ENCODE peak calls at places on chromosomes 12 and 14, in five cellular contexts. P is GM23338, C is HCT116, V is breast epithelium, O is HepG2. J is an unnamed sample.
A peak's percentile ranks its signal among the peaks of the same experiment; 100 is the strongest.

GRCh38 chr12:123761841-123762714 is at the start of gene DNAH10:
- DNase-seq in O (peak; percentile 39), V (no peak), C (no peak), P (peak; percentile 88), J (peak; percentile 87)

GRCh38 chr14:91614187-91614586 is 104.1 kb upstream of the PPP4R3A start:
- DNase-seq in O (no peak), C (no peak), V (no peak), P (no peak), J (no peak)

GRCh38 chr14:60700598-60700997 is 23.6 kb downstream of the SIX4 start:
- DNase-seq in P (no peak), O (no peak), V (no peak), C (no peak), J (no peak)

GRCh38 chr12:17975763-17976162 is 114.2 kb downstream of the RERGL start:
- DNase-seq in C (no peak), V (no peak), O (no peak), P (no peak), J (no peak)

GRCh38 chr12:69908208-69908607 is 83.2 kb downstream of the MYRFL start:
- DNase-seq in C (no peak), P (no peak), V (no peak), O (no peak), J (no peak)

GRCh38 chr12:75600146-75600545 is 88.7 kb upstream of the KRR1 start:
- DNase-seq in V (no peak), C (no peak), P (no peak), O (no peak), J (no peak)

GRCh38 chr12:100234591-100235304 is 32.1 kb downstream of the DEPDC4 start:
- DNase-seq in P (peak; percentile 74), V (no peak), O (peak; percentile 44), C (peak; percentile 29), J (no peak)

GRCh38 chr12:14774074-14774943 is 29.0 kb downstream of the WBP11 start:
- DNase-seq in V (peak; percentile 98), C (peak; percentile 74), P (peak; percentile 99), O (peak; percentile 88), J (peak; percentile 93)

GRCh38 chr12:132436791-132437251 is 53.1 kb upstream of the FBRSL1 start:
- DNase-seq in V (no peak), P (no peak), C (no peak), O (no peak), J (peak; percentile 48)

GRCh38 chr14:69056389-69056788 is 77.3 kb upstream of the ACTN1 start:
- DNase-seq in V (no peak), O (no peak), P (peak; percentile 82), C (peak; percentile 6), J (no peak)

GRCh38 chr12:71162832-71163711 is 5.3 kb upstream of the TSPAN8 start:
- DNase-seq in O (peak; percentile 99), V (no peak), C (no peak), P (no peak), J (no peak)

GRCh38 chr12:2963760-2964292 is 4.6 kb downstream of the TEAD4 start:
- DNase-seq in C (no peak), O (peak; percentile 78), P (peak; percentile 81), V (no peak), J (peak; percentile 40)

GRCh38 chr14:90405755-90406154 is 8.9 kb downstream of the CALM1 start:
- DNase-seq in V (no peak), P (no peak), C (no peak), O (no peak), J (no peak)

GRCh38 chr14:77044776-77045569 is 16.5 kb upstream of the IRF2BPL start:
- DNase-seq in V (no peak), O (peak; percentile 74), C (no peak), P (peak; percentile 54), J (no peak)

GRCh38 chr12:26935636-26936378 is 2.0 kb downstream of the INTS13 start:
- DNase-seq in P (no peak), C (no peak), V (no peak), O (no peak), J (no peak)

GRCh38 chr12:8887285-8887715 is 27.0 kb upstream of the PHC1 start:
- DNase-seq in O (no peak), V (no peak), C (no peak), P (no peak), J (no peak)

GRCh38 chr12:31868980-31869379 is 90.2 kb upstream of the RESF1 start:
- DNase-seq in O (no peak), V (no peak), P (no peak), C (no peak), J (peak; percentile 23)

GRCh38 chr14:106318700-106319099 is 792.3 kb downstream of the TMEM121 start:
- DNase-seq in C (no peak), P (no peak), O (no peak), V (no peak), J (peak; percentile 79)

GRCh38 chr12:131736807-131737484 is 26.1 kb downstream of the SFSWAP start:
- DNase-seq in C (peak; percentile 95), V (no peak), O (no peak), P (peak; percentile 40), J (peak; percentile 76)

GRCh38 chr12:12486661-12487240 is 75.9 kb downstream of the DUSP16 start:
- DNase-seq in C (no peak), P (no peak), V (no peak), O (peak; percentile 39), J (no peak)

GRCh38 chr12:27474344-27474743 is 27.8 kb downstream of the SMCO2 start:
- DNase-seq in C (no peak), V (no peak), O (no peak), P (no peak), J (no peak)

GRCh38 chr14:69815556-69815955 is 18.5 kb upstream of the SLC10A1 start:
- DNase-seq in C (no peak), O (no peak), V (no peak), P (no peak), J (no peak)

GRCh38 chr12:101823891-101824290 is 6.9 kb downstream of the GNPTAB start:
- DNase-seq in C (peak; percentile 33), O (peak; percentile 21), V (peak; percentile 34), P (peak; percentile 87), J (peak; percentile 78)

DNA sequence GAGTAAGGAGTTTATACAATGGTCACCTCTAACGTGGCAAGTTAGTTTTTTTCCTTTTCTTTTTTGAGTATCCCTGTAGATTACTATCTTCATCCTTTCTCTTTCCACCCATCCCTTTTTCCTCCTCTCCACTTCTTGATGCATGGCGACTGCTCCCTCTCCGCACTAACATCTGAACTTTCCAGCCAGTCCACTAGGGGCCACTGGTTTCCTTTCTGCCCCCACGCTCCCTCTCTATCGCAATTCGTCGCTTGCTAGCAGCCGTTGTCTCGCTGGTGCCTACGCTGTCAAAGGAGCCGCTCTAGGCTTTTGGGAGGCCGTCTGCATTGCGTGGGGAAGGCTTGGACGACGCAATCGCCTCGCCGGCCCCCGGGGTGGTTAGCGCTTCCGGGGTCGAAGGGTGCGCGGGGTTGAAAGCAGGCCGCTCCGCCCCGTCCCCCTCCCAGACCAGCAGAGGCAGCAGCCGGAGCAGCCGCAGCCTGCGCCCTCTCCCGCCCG is at the start of gene PCBP2:
- DNase-seq in P (peak; percentile 99), O (peak; percentile 98), C (peak; percentile 99), V (peak; percentile 98), J (peak; percentile 99)
- TF ChIP-seq POLR2AphosphoS5 in P (peak; percentile 55), O (peak; percentile 67), C (peak; percentile 65), V (peak; percentile 92), J (peak; percentile 95)

DNA sequence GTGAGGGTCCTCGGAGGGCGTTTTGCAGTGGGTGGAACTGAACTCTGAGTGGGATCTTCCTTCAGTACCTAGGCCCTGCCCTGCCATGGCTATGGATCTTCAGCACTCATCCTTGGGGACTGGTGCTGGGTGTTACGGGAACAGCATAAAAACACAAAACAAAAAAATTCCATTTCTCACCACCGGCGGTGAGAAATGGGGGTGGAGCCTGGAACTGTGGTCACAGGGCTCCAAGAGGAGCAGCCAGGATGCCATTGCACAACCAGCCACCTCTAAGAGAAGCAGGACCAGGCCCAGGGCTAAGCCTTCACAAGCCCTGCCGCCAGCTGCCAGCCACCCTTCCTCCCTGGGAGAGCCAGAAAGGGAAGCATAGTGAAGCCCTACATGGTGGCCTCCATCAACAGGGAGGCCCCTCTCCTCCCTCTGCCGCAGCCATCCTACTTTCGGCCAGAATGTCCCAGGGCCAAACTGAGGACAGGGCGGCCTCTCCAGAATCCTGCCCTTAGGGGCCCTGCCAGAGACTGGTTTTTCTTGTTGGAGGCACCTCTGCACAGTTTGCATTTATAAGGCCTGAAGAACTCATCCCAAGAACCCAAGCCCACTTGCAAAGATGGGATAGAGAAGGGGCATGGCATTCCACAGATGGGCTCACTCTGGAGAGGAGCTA is 76.5 kb downstream of the VCPKMT start:
- DNase-seq in P (no peak), V (peak; percentile 84), C (no peak), O (peak; percentile 39), J (no peak)
- H3K4me1 ChIP-seq in P (no peaks in the 10 kb centered on the region), V (peaks cover 10% of the 10 kb centered on the region), C (peaks cover 23% of the 10 kb centered on the region), O (peaks cover 51% of the 10 kb centered on the region), J (peaks cover 20% of the 10 kb centered on the region)

DNA sequence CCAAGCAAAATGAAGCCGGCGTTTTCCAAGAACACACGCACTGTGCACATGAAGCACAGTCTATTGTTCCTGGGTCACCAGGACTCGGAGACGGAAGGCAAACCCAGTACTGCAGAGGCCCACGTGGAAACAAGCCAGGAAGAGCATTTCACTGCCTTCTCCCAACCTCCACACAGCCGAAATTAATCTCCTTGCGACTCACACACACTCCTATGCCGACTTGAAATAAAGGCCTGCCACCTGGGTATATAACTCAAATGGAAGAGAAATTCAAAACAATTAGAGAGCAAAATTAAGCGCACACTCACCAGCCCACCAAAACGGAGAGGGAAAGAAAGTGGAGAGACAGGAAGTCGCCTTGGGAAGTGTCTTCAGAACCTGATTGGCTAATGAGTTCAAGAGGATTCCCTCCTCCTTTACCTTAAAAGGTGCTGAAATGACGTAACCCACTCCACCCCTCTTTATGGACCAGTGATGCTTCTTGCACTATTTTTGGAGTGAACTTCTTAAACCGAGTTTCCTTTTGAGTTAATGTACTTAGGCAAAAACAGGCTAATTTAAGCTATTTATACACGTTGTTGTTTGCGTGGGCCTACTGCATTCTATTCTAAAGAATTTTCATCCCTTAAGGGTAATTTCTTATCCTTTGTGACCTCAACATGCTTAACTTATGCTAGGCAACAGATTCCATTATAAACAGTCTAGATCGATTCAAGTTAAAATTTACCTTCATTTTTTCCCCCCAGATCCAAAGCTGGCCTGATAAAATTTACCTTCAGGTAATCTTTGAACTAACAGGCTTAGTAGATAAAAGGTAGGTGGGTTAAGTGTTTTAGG is at the start of gene CCNB1IP1:
- DNase-seq in C (peak; percentile 91), O (peak; percentile 94), P (peak; percentile 97), V (peak; percentile 68), J (peak; percentile 69)
- TF ChIP-seq POLR2AphosphoS5 in C (peak; percentile 77), O (peak; percentile 98), P (peak; percentile 76), V (peak; percentile 81), J (peak; percentile 69)

GRCh38 chr14:35302211-35302528 is 10.0 kb downstream of the PSMA6 start:
- DNase-seq in V (no peak), O (no peak), C (no peak), P (no peak), J (no peak)

GRCh38 chr14:35297677-35298076 is 5.5 kb downstream of the PSMA6 start:
- DNase-seq in P (no peak), C (no peak), V (no peak), O (no peak), J (no peak)

GRCh38 chr14:35301334-35302210 is 9.4 kb downstream of the PSMA6 start:
- DNase-seq in P (no peak), V (no peak), C (no peak), O (no peak), J (no peak)

GRCh38 chr14:35300228-35300627 is 8.0 kb downstream of the PSMA6 start:
- DNase-seq in V (no peak), P (no peak), C (no peak), O (no peak), J (no peak)

DNA sequence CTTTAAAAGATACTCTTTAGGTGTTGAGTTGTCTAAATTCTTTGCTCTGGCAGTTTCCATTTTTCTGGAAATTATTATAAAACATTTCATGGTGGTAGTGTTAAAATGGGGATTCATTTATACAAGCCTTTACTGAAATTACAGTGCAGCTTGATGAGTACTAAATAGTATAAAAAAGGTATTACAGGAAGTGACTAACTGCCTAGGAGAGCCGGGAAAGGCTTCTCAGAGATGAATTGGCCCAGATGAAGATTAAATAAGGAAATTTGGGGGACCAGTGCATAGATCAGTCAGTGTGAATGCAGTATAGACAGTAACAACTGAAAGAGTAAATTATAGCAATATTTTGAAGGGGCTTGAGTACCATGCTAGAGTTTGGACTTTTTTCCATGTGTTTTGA is 7.5 kb downstream of the PSMA6 start:
- DNase-seq in V (no peak), C (no peak), P (no peak), O (no peak), J (no peak)
- H3K4me1 ChIP-seq in V (peaks cover 3% of the 10 kb centered on the region), C (no peaks in the 10 kb centered on the region), P (peaks cover 7% of the 10 kb centered on the region), O (peaks cover 47% of the 10 kb centered on the region), J (peaks cover 60% of the 10 kb centered on the region)

J was measured in upper lobe of left lung.